ENCODE peak calls at places on chromosomes 1 and 21, in four cellular contexts. B is HL-60, L is GM23248, K is tibial artery. T is an unnamed sample.

GRCh38 chr1:175338447-175339135 is 146.0 kb upstream of the KIAA0040 start:
- DNase-seq in B (peak; percentile 8), L (peak; percentile 12), K (no peak), T (peak; percentile 5)

GRCh38 chr1:187551061-187551460 is 722.3 kb downstream of the PLA2G4A start:
- DNase-seq in B (no peak), L (no peak), K (no peak), T (no peak)

GRCh38 chr1:111990878-111991760 is 1.7 kb upstream of the KCND3 start:
- DNase-seq in B (no peak), L (peak; percentile 53), K (peak; percentile 51), T (peak; percentile 41)

GRCh38 chr1:16072616-16073484 is 601 bp downstream of the FAM131C start:
- DNase-seq in B (no peak), L (peak; percentile 53), K (no peak), T (no peak)

GRCh38 chr1:31725777-31726535 is 22.1 kb upstream of the COL16A1 start:
- DNase-seq in B (no peak), L (no peak), K (no peak), T (no peak)

GRCh38 chr1:30532621-30533020 is 190.8 kb downstream of the MATN1 start:
- DNase-seq in B (no peak), L (no peak), K (no peak), T (no peak)

GRCh38 chr1:234676103-234676594 is 66.2 kb upstream of the IRF2BP2 start:
- DNase-seq in B (peak; percentile 57), L (peak; percentile 84), K (peak; percentile 80), T (peak; percentile 78)

GRCh38 chr1:244513493-244513892 is 52.4 kb downstream of the CATSPERE start:
- DNase-seq in B (no peak), L (no peak), K (no peak), T (no peak)

GRCh38 chr1:55478742-55479141 is 263.6 kb upstream of the USP24 start:
- DNase-seq in B (no peak), L (peak; percentile 38), K (no peak), T (peak; percentile 21)

GRCh38 chr1:215599418-215599817 is 32.3 kb downstream of the KCTD3 start:
- DNase-seq in B (no peak), L (peak; percentile 40), K (no peak), T (peak; percentile 24)

GRCh38 chr1:198631292-198631691 is 7.5 kb upstream of the PTPRC start:
- DNase-seq in B (no peak), L (no peak), K (no peak), T (no peak)

GRCh38 chr21:44950351-44950750 is 10.5 kb downstream of the SLX9 start:
- DNase-seq in B (no peak), L (no peak), K (no peak), T (no peak)

GRCh38 chr1:196115641-196116040 is 492.6 kb downstream of the KCNT2 start:
- DNase-seq in B (no peak), L (peak; percentile 91), K (peak; percentile 68), T (no peak)

GRCh38 chr1:2602866-2603520 is 16.4 kb downstream of the PRXL2B start:
- DNase-seq in B (no peak), L (no peak), K (no peak), T (no peak)

GRCh38 chr1:164704954-164705353 is 146.0 kb downstream of the PBX1 start:
- DNase-seq in B (no peak), L (no peak), K (no peak), T (no peak)

GRCh38 chr1:13769212-13769611 is 69.2 kb downstream of the PRDM2 start:
- DNase-seq in B (no peak), L (no peak), K (no peak), T (no peak)

GRCh38 chr1:182588460-182589396 is at the start of gene RNASEL:
- DNase-seq in B (peak; percentile 57), L (peak; percentile 89), K (peak; percentile 70), T (peak; percentile 93)

GRCh38 chr1:46613661-46614603 is 2.7 kb downstream of the MOB3C start:
- DNase-seq in B (peak; percentile 61), L (peak; percentile 84), K (peak; percentile 96), T (peak; percentile 22)

GRCh38 chr1:86154581-86155060 is 2.0 kb downstream of the COL24A1 start:
- DNase-seq in B (no peak), L (peak; percentile 90), K (no peak), T (no peak)

DNA sequence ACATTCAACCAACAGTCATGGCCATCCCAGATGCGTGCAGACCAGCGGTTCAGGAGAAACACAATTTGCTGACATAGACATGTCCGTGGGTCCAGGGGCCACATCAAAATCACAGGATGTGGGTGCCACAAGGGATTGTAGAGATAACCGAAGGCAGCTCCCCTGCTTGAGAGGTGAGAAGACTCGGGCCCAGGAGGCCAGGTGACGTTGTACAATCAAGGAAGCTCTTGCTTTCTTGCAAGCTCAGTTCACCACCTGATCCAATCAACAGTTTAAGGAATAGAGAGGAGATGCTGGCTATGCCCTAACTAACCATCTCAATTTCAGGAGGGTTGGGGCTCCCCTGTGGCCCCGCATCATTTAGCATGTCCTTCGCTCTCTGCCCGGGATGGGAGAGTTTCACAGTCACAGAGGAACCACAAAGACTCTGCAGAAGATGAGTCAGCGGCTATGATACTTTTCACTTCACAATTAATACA is 19.5 kb downstream of the UBASH3A start:
- DNase-seq in B (no peak), L (no peak), K (no peak), T (peak; percentile 40)
- H3K4me3 ChIP-seq in B (no peak overlapping the region), L (no peak overlapping the region), K (no peak overlapping the region), T (no peak overlapping the region)

DNA sequence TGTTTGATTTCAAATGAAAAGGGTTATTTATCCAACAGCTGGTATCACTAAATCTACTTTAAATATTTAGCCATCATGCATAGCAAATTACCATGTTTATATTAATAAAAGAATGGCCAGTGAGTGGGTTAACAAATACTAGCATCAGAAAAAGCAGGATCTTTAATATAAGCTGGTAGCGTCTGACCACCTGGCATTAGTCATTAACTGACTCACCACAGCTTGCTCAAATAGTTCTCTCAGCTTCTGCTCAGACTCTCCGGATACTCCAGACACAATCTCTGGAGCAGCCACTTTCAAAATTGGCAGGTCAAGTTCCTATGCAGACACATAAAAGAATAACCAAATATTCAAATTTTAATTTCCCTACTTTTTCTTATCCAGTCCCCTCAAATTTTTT is 29.6 kb downstream of the NVL start:
- DNase-seq in B (peak; percentile 33), L (peak; percentile 85), K (no peak), T (no peak)
- H3K27ac ChIP-seq in B (no peak overlapping the region), L (no peak overlapping the region), K (no peak overlapping the region), T (no peak overlapping the region)

GRCh38 chr1:93178418-93178817 is 1.8 kb downstream of the TMED5 start:
- DNase-seq in B (no peak), L (peak; percentile 25), K (no peak), T (peak; percentile 13)

GRCh38 chr1:93177991-93178390 is 2.2 kb downstream of the TMED5 start:
- DNase-seq in B (no peak), L (peak; percentile 63), K (no peak), T (no peak)

GRCh38 chr1:93171549-93172050 is 8.6 kb downstream of the TMED5 start:
- DNase-seq in B (no peak), L (no peak), K (no peak), T (no peak)

GRCh38 chr1:93172778-93173177 is 7.4 kb downstream of the TMED5 start:
- DNase-seq in B (no peak), L (no peak), K (no peak), T (no peak)
- H3K27me3 ChIP-seq in B (no peaks in the 10 kb centered on the region), L (no peaks in the 10 kb centered on the region), K (no peaks in the 10 kb centered on the region), T (no peaks in the 10 kb centered on the region)

DNA sequence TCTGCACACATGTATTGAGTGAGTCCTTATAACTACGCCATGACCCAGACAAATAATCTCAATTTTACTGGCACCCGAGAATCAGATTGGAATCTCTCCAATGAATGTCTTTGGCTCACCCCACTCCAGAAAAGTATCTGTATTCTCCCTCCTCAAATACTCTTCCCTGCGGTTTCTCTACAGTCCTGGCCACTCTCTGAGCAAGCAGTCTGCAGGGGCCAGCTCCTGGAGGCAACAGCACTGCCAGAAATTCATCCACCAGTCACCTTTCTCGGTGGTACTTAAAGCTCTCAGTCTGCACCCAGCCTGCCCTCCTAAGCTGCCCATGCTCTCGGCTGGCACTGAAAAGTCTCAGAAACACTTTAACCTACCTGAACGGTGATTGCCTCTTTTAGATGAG is 16.1 kb upstream of the LYST start:
- DNase-seq in B (no peak), L (peak; percentile 35), K (no peak), T (no peak)
- H3K4me3 ChIP-seq in B (no peak overlapping the region), L (peak overlapping the region; percentile 53), K (peak overlapping the region; percentile 35), T (no peak overlapping the region)

DNA sequence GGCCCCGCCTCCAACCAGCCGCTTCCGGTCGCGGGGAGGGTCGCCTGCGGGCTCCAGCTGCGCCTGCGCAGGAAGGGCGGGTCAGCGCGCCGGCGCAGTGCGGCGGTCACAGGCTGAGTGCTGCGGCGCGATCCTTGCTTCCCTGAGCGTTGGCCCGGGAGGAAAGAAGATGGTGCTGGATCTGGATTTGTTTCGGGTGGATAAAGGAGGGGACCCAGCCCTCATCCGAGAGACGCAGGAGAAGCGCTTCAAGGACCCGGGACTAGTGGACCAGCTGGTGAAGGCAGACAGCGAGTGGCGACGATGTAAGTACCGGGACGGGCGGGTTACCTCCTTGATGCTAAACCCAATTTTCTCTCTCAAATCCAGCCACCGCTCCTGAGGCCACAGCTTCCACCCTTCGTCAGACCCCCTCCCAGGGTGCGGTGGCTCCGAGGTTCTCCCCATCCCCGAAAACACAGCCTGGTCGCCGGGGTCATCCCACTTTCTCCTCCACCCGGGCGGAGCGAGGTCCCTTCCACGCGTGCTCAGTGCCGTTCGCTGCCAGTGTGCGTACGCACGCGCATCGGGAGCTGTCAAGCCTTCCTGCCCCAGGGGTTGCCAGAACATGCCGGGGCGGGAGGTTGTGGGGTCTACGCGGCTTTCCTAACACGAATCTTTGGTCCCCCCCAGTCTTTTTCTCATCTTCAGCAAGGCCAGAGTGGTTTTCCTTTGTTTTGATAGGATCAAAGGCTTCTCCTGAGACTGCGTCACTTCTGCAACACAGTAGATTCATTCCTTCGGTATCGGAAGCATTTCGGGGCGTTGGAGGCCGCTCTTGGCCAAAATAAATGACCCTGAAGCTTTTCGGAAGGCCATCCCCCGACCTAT is at the start of gene SARS1:
- DNase-seq in B (peak; percentile 75), L (peak; percentile 92), K (peak; percentile 82), T (peak; percentile 93)
- H3K27ac ChIP-seq in B (peak within 1 kb of the TSS; percentile 55), L (peak within 1 kb of the TSS; percentile 94), K (peak within 1 kb of the TSS; percentile 92), T (peak within 1 kb of the TSS; percentile 82)

GRCh38 chr1:204659061-204659460 is 26.5 kb downstream of the LRRN2 start:
- DNase-seq in B (no peak), L (peak; percentile 34), K (no peak), T (no peak)
- H3K27me3 ChIP-seq in B (no peaks in the 10 kb centered on the region), L (peaks cover 64% of the 10 kb centered on the region), K (peaks cover 4% of the 10 kb centered on the region), T (peaks cover 3% of the 10 kb centered on the region)

GRCh38 chr1:115655916-115656315 is 14.1 kb downstream of the VANGL1 start:
- DNase-seq in B (no peak), L (no peak), K (no peak), T (no peak)

GRCh38 chr1:115658646-115659045 is 16.9 kb downstream of the VANGL1 start:
- DNase-seq in B (no peak), L (no peak), K (no peak), T (no peak)

GRCh38 chr1:115655307-115655664 is 13.5 kb downstream of the VANGL1 start:
- DNase-seq in B (no peak), L (no peak), K (no peak), T (no peak)

GRCh38 chr1:115654663-115655306 is 13.0 kb downstream of the VANGL1 start:
- DNase-seq in B (no peak), L (no peak), K (peak; percentile 33), T (no peak)

GRCh38 chr1:115656461-115657077 is 14.8 kb downstream of the VANGL1 start:
- DNase-seq in B (no peak), L (no peak), K (no peak), T (no peak)
- H3K4me3 ChIP-seq in B (no peak overlapping the region), L (no peak overlapping the region), K (no peak overlapping the region), T (no peak overlapping the region)

T was measured in small intestine.